ENCODE peak calls at places on chromosomes 16 and 17, in six cellular contexts. E is GM04503; P is cardiac fibroblast; D is OCI-M1; I is CD8-positive, alpha-beta T cell; U is lung microvascular endothelial cell. Z is an unnamed sample.

GRCh38 chr16:87764600-87765472 is 950 bp downstream of the KLHDC4 start:
- DNase-seq in E (no peak), I (peak; percentile 57), D (no peak), P (no peak), U (no peak), Z (peak; percentile 43)

GRCh38 chr17:5485270-5486205 is at the start of gene DERL2:
- DNase-seq in P (peak; percentile 53), I (no peak), D (no peak), U (peak; percentile 24), E (no peak), Z (no peak)

GRCh38 chr16:3046506-3047386 is at the start of gene MMP25:
- DNase-seq in U (no peak), P (no peak), E (no peak), I (no peak), D (no peak), Z (no peak)

GRCh38 chr16:52552643-52553042 is 5.7 kb upstream of the TOX3 start:
- DNase-seq in E (no peak), D (no peak), I (no peak), U (no peak), P (no peak), Z (no peak)

GRCh38 chr16:23691483-23692189 is 12.9 kb downstream of the PLK1 start:
- DNase-seq in I (no peak), U (no peak), E (no peak), D (peak; percentile 7), P (peak; percentile 35), Z (no peak)

GRCh38 chr16:68078726-68079615 is 6.2 kb upstream of the NFATC3 start:
- DNase-seq in P (no peak), I (no peak), D (no peak), E (no peak), U (no peak), Z (no peak)

GRCh38 chr17:73415782-73416181 is 104.0 kb upstream of the CDC42EP4 start:
- DNase-seq in P (no peak), D (no peak), U (no peak), I (no peak), E (no peak), Z (no peak)

GRCh38 chr16:25108054-25108453 is 3.5 kb upstream of the LCMT1 start:
- DNase-seq in I (peak; percentile 74), P (no peak), D (peak; percentile 53), E (no peak), U (peak; percentile 14), Z (no peak)

GRCh38 chr17:78838574-78839005 is 2.0 kb downstream of the USP36 start:
- DNase-seq in U (no peak), I (no peak), P (no peak), E (no peak), D (no peak), Z (no peak)

GRCh38 chr16:28596840-28597691 is at the start of gene SULT1A2:
- DNase-seq in U (no peak), I (no peak), E (no peak), P (no peak), D (peak; percentile 49), Z (no peak)

GRCh38 chr17:64130559-64131001 is 636 bp upstream of the ERN1 start:
- DNase-seq in U (peak; percentile 31), P (peak; percentile 87), I (no peak), D (no peak), E (no peak), Z (no peak)

GRCh38 chr17:65742433-65743312 is 181.2 kb upstream of the AXIN2 start:
- DNase-seq in D (no peak), E (peak; percentile 82), P (peak; percentile 95), U (peak; percentile 76), I (no peak), Z (peak; percentile 37)

GRCh38 chr16:79573881-79574280 is 26.7 kb downstream of the MAF start:
- DNase-seq in U (no peak), E (no peak), I (no peak), P (no peak), D (no peak), Z (no peak)

Z was measured in naive thymus-derived CD4-positive, alpha-beta T cell.